ENCODE peak calls at places on chromosomes 13 and 19, in eight cellular contexts. One of them, this sample, is unnamed.
A peak's percentile ranks its signal among the peaks of the same experiment; 100 is the strongest.

GRCh38 chr13:101115762-101116161 is 300.5 kb downstream of the NALCN start:
- DNase-seq in fibroblast of lung: peak; percentile 10
- DNase-seq in H1: no peak
- DNase-seq in uterus: no peak
- DNase-seq in Peyer's patch: no peak
- DNase-seq in aorta: no peak
- DNase-seq in endodermal cell: no peak
- DNase-seq in IMR-90: no peak
- DNase-seq in this sample: no peak

GRCh38 chr13:83162493-83162892 is 719.8 kb downstream of the SLITRK1 start:
- DNase-seq in H1: no peak
- DNase-seq in endodermal cell: peak; percentile 44
- DNase-seq in Peyer's patch: no peak
- DNase-seq in fibroblast of lung: no peak
- DNase-seq in uterus: no peak
- DNase-seq in aorta: no peak
- DNase-seq in IMR-90: peak; percentile 17
- DNase-seq in this sample: no peak

GRCh38 chr19:17952041-17952976 is 14.6 kb upstream of the KCNN1 start:
- DNase-seq in Peyer's patch: no peak
- DNase-seq in IMR-90: no peak
- DNase-seq in endodermal cell: peak; percentile 68
- DNase-seq in aorta: no peak
- DNase-seq in H1: no peak
- DNase-seq in fibroblast of lung: no peak
- DNase-seq in uterus: no peak
- DNase-seq in this sample: no peak

GRCh38 chr13:44117351-44117750 is 237.6 kb downstream of the LACC1 start:
- DNase-seq in endodermal cell: no peak
- DNase-seq in aorta: no peak
- DNase-seq in H1: no peak
- DNase-seq in IMR-90: peak; percentile 48
- DNase-seq in fibroblast of lung: peak; percentile 50
- DNase-seq in uterus: no peak
- DNase-seq in Peyer's patch: no peak
- DNase-seq in this sample: no peak

GRCh38 chr13:67299731-67300130 is 69.6 kb upstream of the PCDH9 start:
- DNase-seq in endodermal cell: no peak
- DNase-seq in IMR-90: peak; percentile 38
- DNase-seq in uterus: no peak
- DNase-seq in fibroblast of lung: peak; percentile 66
- DNase-seq in H1: no peak
- DNase-seq in Peyer's patch: no peak
- DNase-seq in aorta: no peak
- DNase-seq in this sample: no peak

GRCh38 chr19:47186337-47187022 is 44.5 kb downstream of the BBC3 start:
- DNase-seq in IMR-90: no peak
- DNase-seq in endodermal cell: no peak
- DNase-seq in fibroblast of lung: peak; percentile 30
- DNase-seq in uterus: no peak
- DNase-seq in aorta: no peak
- DNase-seq in H1: no peak
- DNase-seq in Peyer's patch: peak; percentile 77
- DNase-seq in this sample: no peak

GRCh38 chr13:101417501-101417900 is 1.2 kb upstream of the NALCN start:
- DNase-seq in endodermal cell: no peak
- DNase-seq in H1: no peak
- DNase-seq in IMR-90: no peak
- DNase-seq in Peyer's patch: no peak
- DNase-seq in fibroblast of lung: no peak
- DNase-seq in uterus: no peak
- DNase-seq in aorta: no peak
- DNase-seq in this sample: no peak

GRCh38 chr13:99376132-99376531 is 68.9 kb upstream of the GPR183 start:
- DNase-seq in aorta: no peak
- DNase-seq in endodermal cell: peak; percentile 38
- DNase-seq in uterus: no peak
- DNase-seq in H1: no peak
- DNase-seq in Peyer's patch: peak; percentile 90
- DNase-seq in IMR-90: no peak
- DNase-seq in fibroblast of lung: no peak
- DNase-seq in this sample: no peak

GRCh38 chr13:35475960-35476943 is at the start of gene MAB21L1:
- DNase-seq in H1: no peak
- DNase-seq in endodermal cell: peak; percentile 68
- DNase-seq in uterus: no peak
- DNase-seq in Peyer's patch: no peak
- DNase-seq in fibroblast of lung: peak; percentile 63
- DNase-seq in IMR-90: peak; percentile 19
- DNase-seq in aorta: peak; percentile 75
- DNase-seq in this sample: no peak

GRCh38 chr13:26220575-26220974 is 1.5 kb downstream of the RNF6 start:
- DNase-seq in endodermal cell: no peak
- DNase-seq in Peyer's patch: no peak
- DNase-seq in H1: no peak
- DNase-seq in uterus: no peak
- DNase-seq in aorta: no peak
- DNase-seq in fibroblast of lung: peak; percentile 71
- DNase-seq in IMR-90: peak; percentile 68
- DNase-seq in this sample: no peak

GRCh38 chr19:14497347-14497921 is 1.5 kb upstream of the GIPC1 start:
- DNase-seq in uterus: no peak
- DNase-seq in aorta: no peak
- DNase-seq in fibroblast of lung: no peak
- DNase-seq in IMR-90: no peak
- DNase-seq in Peyer's patch: no peak
- DNase-seq in H1: no peak
- DNase-seq in endodermal cell: no peak
- DNase-seq in this sample: no peak

GRCh38 chr13:49830721-49831120 is 38.2 kb upstream of the KPNA3 start:
- DNase-seq in uterus: no peak
- DNase-seq in fibroblast of lung: no peak
- DNase-seq in IMR-90: no peak
- DNase-seq in H1: no peak
- DNase-seq in Peyer's patch: no peak
- DNase-seq in aorta: no peak
- DNase-seq in endodermal cell: no peak
- DNase-seq in this sample: no peak

GRCh38 chr13:25965596-25965995 is 86.2 kb downstream of the SHISA2 start:
- DNase-seq in IMR-90: no peak
- DNase-seq in uterus: no peak
- DNase-seq in fibroblast of lung: no peak
- DNase-seq in aorta: no peak
- DNase-seq in endodermal cell: no peak
- DNase-seq in H1: no peak
- DNase-seq in Peyer's patch: no peak
- DNase-seq in this sample: no peak

GRCh38 chr13:114096811-114097503 is 35.5 kb downstream of the RASA3 start:
- DNase-seq in uterus: no peak
- DNase-seq in IMR-90: no peak
- DNase-seq in Peyer's patch: peak; percentile 44
- DNase-seq in H1: no peak
- DNase-seq in fibroblast of lung: no peak
- DNase-seq in aorta: peak; percentile 63
- DNase-seq in endodermal cell: peak; percentile 43
- DNase-seq in this sample: no peak

GRCh38 chr13:49098198-49098597 is 121.9 kb upstream of the MLNR start:
- DNase-seq in fibroblast of lung: peak; percentile 98
- DNase-seq in endodermal cell: no peak
- DNase-seq in H1: no peak
- DNase-seq in IMR-90: peak; percentile 99
- DNase-seq in Peyer's patch: peak; percentile 58
- DNase-seq in aorta: no peak
- DNase-seq in uterus: peak; percentile 46
- DNase-seq in this sample: no peak

GRCh38 chr13:100063333-100063732 is 25.6 kb upstream of the PCCA start:
- DNase-seq in aorta: no peak
- DNase-seq in uterus: no peak
- DNase-seq in IMR-90: peak; percentile 44
- DNase-seq in endodermal cell: no peak
- DNase-seq in fibroblast of lung: no peak
- DNase-seq in Peyer's patch: no peak
- DNase-seq in H1: no peak
- DNase-seq in this sample: no peak

GRCh38 chr13:74819549-74819948 is 662.4 kb downstream of the TBC1D4 start:
- DNase-seq in Peyer's patch: no peak
- DNase-seq in aorta: no peak
- DNase-seq in endodermal cell: no peak
- DNase-seq in IMR-90: no peak
- DNase-seq in H1: no peak
- DNase-seq in uterus: no peak
- DNase-seq in fibroblast of lung: peak; percentile 17
- DNase-seq in this sample: no peak

GRCh38 chr13:32535748-32536147 is 2.8 kb downstream of the N4BP2L2 start:
- DNase-seq in endodermal cell: no peak
- DNase-seq in IMR-90: no peak
- DNase-seq in uterus: no peak
- DNase-seq in fibroblast of lung: no peak
- DNase-seq in aorta: no peak
- DNase-seq in Peyer's patch: no peak
- DNase-seq in H1: no peak
- DNase-seq in this sample: no peak

GRCh38 chr13:90615236-90615635 is 732.3 kb upstream of the MIR17HG start:
- DNase-seq in Peyer's patch: no peak
- DNase-seq in H1: no peak
- DNase-seq in endodermal cell: no peak
- DNase-seq in fibroblast of lung: no peak
- DNase-seq in aorta: no peak
- DNase-seq in IMR-90: no peak
- DNase-seq in uterus: no peak
- DNase-seq in this sample: no peak

GRCh38 chr13:27027086-27027667 is 144.4 kb downstream of the USP12 start:
- DNase-seq in fibroblast of lung: no peak
- DNase-seq in Peyer's patch: no peak
- DNase-seq in IMR-90: no peak
- DNase-seq in aorta: no peak
- DNase-seq in uterus: no peak
- DNase-seq in endodermal cell: no peak
- DNase-seq in H1: no peak
- DNase-seq in this sample: no peak

GRCh38 chr13:63910406-63910957 is 2494.8 kb upstream of the PCDH20 start:
- DNase-seq in fibroblast of lung: peak; percentile 14
- DNase-seq in IMR-90: peak; percentile 7
- DNase-seq in Peyer's patch: no peak
- DNase-seq in H1: no peak
- DNase-seq in aorta: peak; percentile 24
- DNase-seq in uterus: no peak
- DNase-seq in endodermal cell: peak; percentile 75
- DNase-seq in this sample: no peak

GRCh38 chr13:113410472-113411201 is 42.7 kb downstream of the ADPRHL1 start:
- DNase-seq in Peyer's patch: no peak
- DNase-seq in IMR-90: peak; percentile 93
- DNase-seq in aorta: peak; percentile 91
- DNase-seq in endodermal cell: no peak
- DNase-seq in uterus: peak; percentile 37
- DNase-seq in fibroblast of lung: peak; percentile 87
- DNase-seq in H1: no peak
- DNase-seq in this sample: no peak

GRCh38 chr13:74442751-74443150 is 308.5 kb upstream of the KLF12 start:
- DNase-seq in uterus: no peak
- DNase-seq in H1: no peak
- DNase-seq in Peyer's patch: no peak
- DNase-seq in aorta: no peak
- DNase-seq in endodermal cell: no peak
- DNase-seq in fibroblast of lung: no peak
- DNase-seq in IMR-90: no peak
- DNase-seq in this sample: no peak

DNA sequence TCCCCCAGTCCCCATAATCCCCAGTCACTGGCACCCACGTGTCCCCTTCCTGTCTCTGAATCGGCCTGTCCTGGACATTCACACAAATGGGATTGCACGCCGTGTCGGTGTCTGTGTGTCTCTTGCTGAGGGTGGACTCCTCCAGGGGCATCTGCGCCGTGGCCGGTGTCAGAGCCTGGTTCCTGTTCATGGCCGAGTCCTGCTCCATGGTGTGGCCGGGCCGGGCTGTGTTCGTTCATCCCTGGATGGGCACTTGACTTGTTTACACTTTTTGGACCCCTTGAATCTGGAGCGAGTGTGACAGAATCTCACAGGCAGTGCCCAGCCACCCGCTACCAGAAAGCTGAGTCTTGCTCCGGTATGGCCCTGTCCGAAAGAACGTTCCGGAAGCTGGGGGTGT is 6.2 kb upstream of the MEX3D start:
- DNase-seq in H1: no peak
- DNase-seq in uterus: no peak
- DNase-seq in aorta: no peak
- DNase-seq in Peyer's patch: no peak
- DNase-seq in fibroblast of lung: no peak
- DNase-seq in endodermal cell: no peak
- DNase-seq in IMR-90: no peak
- DNase-seq in this sample: no peak
- H3K4me3 ChIP-seq in H1: no peak overlapping the region
- H3K4me3 ChIP-seq in uterus: no peak overlapping the region
- H3K4me3 ChIP-seq in aorta: no peak overlapping the region
- H3K4me3 ChIP-seq in Peyer's patch: no peak overlapping the region
- H3K4me3 ChIP-seq in fibroblast of lung: no peak overlapping the region
- H3K4me3 ChIP-seq in endodermal cell: no peak overlapping the region
- H3K4me3 ChIP-seq in IMR-90: no peak overlapping the region
- H3K4me3 ChIP-seq in this sample: no peak overlapping the region

DNA sequence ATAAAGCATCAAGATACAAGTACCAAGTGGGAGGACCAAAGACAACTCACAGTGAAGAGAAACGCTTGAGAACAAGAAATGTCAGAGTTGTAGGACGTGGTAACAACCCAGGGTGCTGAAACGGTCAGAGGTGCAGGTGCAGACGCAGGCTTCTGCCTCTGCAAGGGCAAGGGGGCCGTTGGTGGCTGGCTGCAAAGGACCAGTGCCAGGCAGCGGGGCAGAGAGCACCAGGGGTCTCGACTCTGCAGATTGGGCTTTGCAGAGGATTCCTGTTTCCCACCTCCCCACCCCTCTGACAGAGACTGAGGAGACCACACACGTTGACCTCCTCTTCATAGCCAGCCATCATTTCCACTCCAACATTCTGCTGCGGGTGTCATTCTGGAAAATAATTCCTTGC is 38.3 kb downstream of the RAB20 start:
- DNase-seq in H1: no peak
- DNase-seq in endodermal cell: no peak
- DNase-seq in uterus: no peak
- DNase-seq in fibroblast of lung: no peak
- DNase-seq in IMR-90: no peak
- DNase-seq in aorta: no peak
- DNase-seq in Peyer's patch: no peak
- DNase-seq in this sample: no peak
- H3K4me1 ChIP-seq in H1: peaks cover 7% of the 10 kb centered on the region
- H3K4me1 ChIP-seq in endodermal cell: no peaks in the 10 kb centered on the region
- H3K4me1 ChIP-seq in uterus: no peaks in the 10 kb centered on the region
- H3K4me1 ChIP-seq in fibroblast of lung: no peaks in the 10 kb centered on the region
- H3K4me1 ChIP-seq in IMR-90: no peaks in the 10 kb centered on the region
- H3K4me1 ChIP-seq in aorta: peaks cover 2% of the 10 kb centered on the region
- H3K4me1 ChIP-seq in Peyer's patch: peaks cover 97% of the 10 kb centered on the region
- H3K4me1 ChIP-seq in this sample: peaks cover 32% of the 10 kb centered on the region

GRCh38 chr19:44819246-44819832 is 10.4 kb downstream of the BCAM start:
- DNase-seq in IMR-90: no peak
- DNase-seq in Peyer's patch: no peak
- DNase-seq in fibroblast of lung: no peak
- DNase-seq in aorta: no peak
- DNase-seq in uterus: no peak
- DNase-seq in endodermal cell: no peak
- DNase-seq in H1: no peak
- DNase-seq in this sample: no peak
- H3K9me3 ChIP-seq in IMR-90: no peaks in the 10 kb centered on the region
- H3K9me3 ChIP-seq in Peyer's patch: no peaks in the 10 kb centered on the region
- H3K9me3 ChIP-seq in fibroblast of lung: no peaks in the 10 kb centered on the region
- H3K9me3 ChIP-seq in aorta: no peaks in the 10 kb centered on the region
- H3K9me3 ChIP-seq in uterus: no peaks in the 10 kb centered on the region
- H3K9me3 ChIP-seq in endodermal cell: no peaks in the 10 kb centered on the region
- H3K9me3 ChIP-seq in H1: no peaks in the 10 kb centered on the region
- H3K9me3 ChIP-seq in this sample: no peaks in the 10 kb centered on the region

GRCh38 chr19:35712529-35712909 is 5.3 kb upstream of the KMT2B start:
- DNase-seq in fibroblast of lung: no peak
- DNase-seq in H1: no peak
- DNase-seq in endodermal cell: no peak
- DNase-seq in aorta: no peak
- DNase-seq in uterus: no peak
- DNase-seq in Peyer's patch: no peak
- DNase-seq in IMR-90: no peak
- DNase-seq in this sample: no peak
- H3K4me3 ChIP-seq in fibroblast of lung: no peak overlapping the region
- H3K4me3 ChIP-seq in H1: no peak overlapping the region
- H3K4me3 ChIP-seq in endodermal cell: no peak overlapping the region
- H3K4me3 ChIP-seq in aorta: no peak overlapping the region
- H3K4me3 ChIP-seq in uterus: no peak overlapping the region
- H3K4me3 ChIP-seq in Peyer's patch: no peak overlapping the region
- H3K4me3 ChIP-seq in IMR-90: no peak overlapping the region
- H3K4me3 ChIP-seq in this sample: no peak overlapping the region